ENCODE peak calls at places on chromosome 4, in ten cellular contexts. P is omental fat pad; Z is C1 segment of cervical spinal cord; O is amygdala; H is MM.1S; T is stimulated activated CD4-positive, alpha-beta T cell treated with anti-CD3 and anti-CD28 coated beads, TNF-alpha, amount 100 ng/mL, for 4 hours; C is NCI-H1417; I is stimulated activated CD8-positive, alpha-beta memory T cell treated with anti-CD3 and anti-CD28 coated beads, Interleukin-15, amount 100 ng/mL, for 4 hours; N is thoracic aorta; V is NCI-H1092. Y is an unnamed sample.

GRCh38 chr4:15711762-15712161 is 8.9 kb downstream of the BST1 start:
- DNase-seq in P (no peak), Z (no peak), O (no peak), H (no peak), T (no peak), C (no peak), I (no peak), N (no peak), V (no peak), Y (no peak)

GRCh38 chr4:23930750-23931488 is 41.1 kb upstream of the PPARGC1A start:
- DNase-seq in P (no peak), Z (no peak), O (peak), H (no peak), T (no peak), C (no peak), I (no peak), N (peak), V (no peak), Y (no peak)

GRCh38 chr4:143617994-143618679 is 82.3 kb downstream of the FREM3 start:
- DNase-seq in P (no peak), Z (no peak), O (no peak), H (no peak), T (no peak), C (no peak), I (no peak), N (no peak), V (no peak), Y (no peak)

GRCh38 chr4:74374561-74375327 is 9.8 kb downstream of the EREG start:
- DNase-seq in P (peak), Z (no peak), O (no peak), H (no peak), T (no peak), C (no peak), I (no peak), N (no peak), V (no peak), Y (no peak)

GRCh38 chr4:41935652-41936021 is 408 bp downstream of the TMEM33 start:
- DNase-seq in P (no peak), Z (no peak), O (no peak), H (peak), T (peak), C (no peak), I (no peak), N (no peak), V (no peak), Y (no peak)

GRCh38 chr4:41949531-41949930 is 14.3 kb downstream of the TMEM33 start:
- DNase-seq in P (no peak), Z (no peak), O (no peak), H (no peak), T (no peak), C (no peak), I (no peak), N (no peak), V (no peak), Y (no peak)

GRCh38 chr4:31081375-31081774 is 361.2 kb downstream of the PCDH7 start:
- DNase-seq in P (no peak), Z (no peak), O (no peak), H (no peak), T (no peak), C (no peak), I (no peak), N (no peak), V (no peak), Y (no peak)

GRCh38 chr4:154390324-154390723 is 101.3 kb downstream of the DCHS2 start:
- DNase-seq in P (no peak), Z (no peak), O (no peak), H (no peak), T (no peak), C (no peak), I (no peak), N (no peak), V (no peak), Y (no peak)

GRCh38 chr4:81919238-81919637 is 447.5 kb upstream of the RASGEF1B start:
- DNase-seq in P (no peak), Z (no peak), O (no peak), H (peak), T (no peak), C (no peak), I (no peak), N (no peak), V (no peak), Y (no peak)

GRCh38 chr4:19494958-19495357 is 756.7 kb upstream of the SLIT2 start:
- DNase-seq in P (no peak), Z (no peak), O (no peak), H (no peak), T (no peak), C (no peak), I (no peak), N (no peak), V (no peak), Y (no peak)

GRCh38 chr4:125179727-125180126 is 135.0 kb upstream of the FAT4 start:
- DNase-seq in P (no peak), Z (no peak), O (no peak), H (no peak), T (no peak), C (no peak), I (no peak), N (no peak), V (no peak), Y (no peak)

GRCh38 chr4:147284935-147285334 is 196.0 kb upstream of the EDNRA start:
- DNase-seq in P (no peak), Z (no peak), O (no peak), H (no peak), T (no peak), C (no peak), I (no peak), N (no peak), V (no peak), Y (no peak)

GRCh38 chr4:52157641-52158316 is 106.7 kb downstream of the SPATA18 start:
- DNase-seq in P (no peak), Z (no peak), O (no peak), H (no peak), T (no peak), C (no peak), I (no peak), N (no peak), V (no peak), Y (no peak)

GRCh38 chr4:108851346-108851745 is 88.5 kb upstream of the ETNPPL start:
- DNase-seq in P (no peak), Z (no peak), O (no peak), H (no peak), T (no peak), C (no peak), I (no peak), N (no peak), V (no peak), Y (no peak)

GRCh38 chr4:101264993-101265815 is 82.1 kb downstream of the PPP3CA start:
- DNase-seq in P (no peak), Z (no peak), O (no peak), H (no peak), T (no peak), C (no peak), I (no peak), N (no peak), V (no peak), Y (no peak)

GRCh38 chr4:23022032-23022431 is 329.3 kb downstream of the GBA3 start:
- DNase-seq in P (no peak), Z (no peak), O (no peak), H (no peak), T (no peak), C (no peak), I (no peak), N (no peak), V (no peak), Y (no peak)

GRCh38 chr4:165440415-165440882 is 61.6 kb downstream of the CPE start:
- DNase-seq in P (no peak), Z (no peak), O (no peak), H (no peak), T (no peak), C (no peak), I (no peak), N (no peak), V (no peak), Y (no peak)

GRCh38 chr4:155805016-155805415 is 46.2 kb downstream of the GUCY1B1 start:
- DNase-seq in P (no peak), Z (no peak), O (no peak), H (no peak), T (no peak), C (no peak), I (no peak), N (no peak), V (no peak), Y (no peak)

GRCh38 chr4:37549003-37549402 is 137.2 kb downstream of the RELL1 start:
- DNase-seq in P (no peak), Z (no peak), O (no peak), H (no peak), T (no peak), C (no peak), I (no peak), N (no peak), V (no peak), Y (no peak)

GRCh38 chr4:123631699-123632098 is 235.1 kb downstream of the SPRY1 start:
- DNase-seq in P (no peak), Z (no peak), O (no peak), H (no peak), T (no peak), C (no peak), I (no peak), N (no peak), V (no peak), Y (no peak)

GRCh38 chr4:89413518-89413917 is 105.9 kb upstream of the GPRIN3 start:
- DNase-seq in P (no peak), Z (no peak), O (no peak), H (no peak), T (no peak), C (peak), I (no peak), N (no peak), V (no peak), Y (no peak)

GRCh38 chr4:107951551-107951950 is 20.2 kb downstream of the CYP2U1 start:
- DNase-seq in P (no peak), Z (no peak), O (no peak), H (no peak), T (no peak), C (no peak), I (no peak), N (no peak), V (no peak), Y (no peak)

GRCh38 chr4:158835456-158836369 is 66.9 kb downstream of the FNIP2 start:
- DNase-seq in P (no peak), Z (no peak), O (no peak), H (no peak), T (no peak), C (no peak), I (no peak), N (no peak), V (no peak), Y (no peak)

GRCh38 chr4:175459571-175459970 is 352.5 kb downstream of the GPM6A start:
- DNase-seq in P (no peak), Z (no peak), O (no peak), H (no peak), T (no peak), C (no peak), I (no peak), N (no peak), V (no peak), Y (no peak)

GRCh38 chr4:81882222-81882621 is 410.5 kb upstream of the RASGEF1B start:
- DNase-seq in P (no peak), Z (no peak), O (no peak), H (no peak), T (no peak), C (no peak), I (no peak), N (no peak), V (no peak), Y (no peak)

GRCh38 chr4:71841336-71841735 is 57.5 kb upstream of the GC start:
- DNase-seq in P (no peak), Z (no peak), O (no peak), H (no peak), T (no peak), C (no peak), I (no peak), N (no peak), V (no peak), Y (no peak)

GRCh38 chr4:176001171-176002006 is 64.3 kb upstream of the WDR17 start:
- DNase-seq in P (no peak), Z (no peak), O (peak), H (no peak), T (no peak), C (no peak), I (no peak), N (no peak), V (no peak), Y (no peak)

GRCh38 chr4:113781439-113782040 is 20.0 kb upstream of the CAMK2D start:
- DNase-seq in P (no peak), Z (no peak), O (no peak), H (peak), T (no peak), C (no peak), I (no peak), N (no peak), V (no peak), Y (peak)

GRCh38 chr4:31023724-31024123 is 303.6 kb downstream of the PCDH7 start:
- DNase-seq in P (no peak), Z (no peak), O (no peak), H (no peak), T (no peak), C (no peak), I (no peak), N (no peak), V (no peak), Y (no peak)

GRCh38 chr4:109921384-109921808 is 8.7 kb downstream of the EGF start:
- DNase-seq in P (no peak), Z (no peak), O (no peak), H (no peak), T (no peak), C (no peak), I (no peak), N (no peak), V (no peak), Y (no peak)

GRCh38 chr4:139281212-139281611 is 1.2 kb upstream of the MGARP start:
- DNase-seq in P (no peak), Z (no peak), O (no peak), H (no peak), T (no peak), C (no peak), I (no peak), N (no peak), V (no peak), Y (no peak)

GRCh38 chr4:74667438-74667837 is 126.9 kb downstream of the BTC start:
- DNase-seq in P (no peak), Z (no peak), O (no peak), H (no peak), T (no peak), C (no peak), I (no peak), N (no peak), V (no peak), Y (no peak)

GRCh38 chr4:14719053-14719452 is 283.2 kb upstream of the CPEB2 start:
- DNase-seq in P (no peak), Z (no peak), O (no peak), H (no peak), T (no peak), C (no peak), I (no peak), N (peak), V (no peak), Y (no peak)

GRCh38 chr4:131054489-131055019 is 1958.6 kb downstream of the C4orf33 start:
- DNase-seq in P (no peak), Z (no peak), O (no peak), H (no peak), T (no peak), C (no peak), I (no peak), N (no peak), V (no peak), Y (no peak)

GRCh38 chr4:3387943-3388348 is 53.8 kb upstream of the HGFAC start:
- DNase-seq in P (peak), Z (no peak), O (no peak), H (no peak), T (no peak), C (no peak), I (no peak), N (peak), V (no peak), Y (no peak)

GRCh38 chr4:96654045-96654444 is 814.2 kb downstream of the PDHA2 start:
- DNase-seq in P (no peak), Z (no peak), O (no peak), H (no peak), T (no peak), C (no peak), I (no peak), N (no peak), V (no peak), Y (no peak)

GRCh38 chr4:55851885-55852284 is 1.6 kb upstream of the EXOC1 start:
- DNase-seq in P (no peak), Z (no peak), O (no peak), H (no peak), T (no peak), C (no peak), I (peak), N (no peak), V (no peak), Y (no peak)

GRCh38 chr4:3388461-3389185 is 53.1 kb upstream of the HGFAC start:
- DNase-seq in P (no peak), Z (no peak), O (no peak), H (no peak), T (no peak), C (peak), I (no peak), N (no peak), V (no peak), Y (no peak)

Y was measured in cerebellar nuclear complex.